ENCODE peak calls at places on chromosomes 16 and 17, in seven cellular contexts. One of them, this sample, is unnamed.

GRCh38 chr17:46818929-46819859 is 702 bp upstream of the WNT3 start:
- DNase-seq in esophagus muscularis mucosa: no peak
- DNase-seq in upper lobe of left lung: no peak
- DNase-seq in GM12878: no peak
- DNase-seq in spleen: no peak
- DNase-seq in breast epithelium: no peak
- DNase-seq in GM12892: no peak
- DNase-seq in this sample: peak

GRCh38 chr16:78659668-78660217 is 560.3 kb downstream of the WWOX start:
- DNase-seq in esophagus muscularis mucosa: no peak
- DNase-seq in upper lobe of left lung: no peak
- DNase-seq in GM12878: no peak
- DNase-seq in spleen: no peak
- DNase-seq in breast epithelium: no peak
- DNase-seq in GM12892: no peak
- DNase-seq in this sample: no peak

GRCh38 chr17:57929392-57929791 is 25.8 kb downstream of the CUEDC1 start:
- DNase-seq in esophagus muscularis mucosa: no peak
- DNase-seq in upper lobe of left lung: no peak
- DNase-seq in GM12878: no peak
- DNase-seq in spleen: no peak
- DNase-seq in breast epithelium: no peak
- DNase-seq in GM12892: no peak
- DNase-seq in this sample: no peak

GRCh38 chr16:12341423-12341822 is 364.9 kb downstream of the SNX29 start:
- DNase-seq in esophagus muscularis mucosa: no peak
- DNase-seq in upper lobe of left lung: no peak
- DNase-seq in GM12878: no peak
- DNase-seq in spleen: no peak
- DNase-seq in breast epithelium: no peak
- DNase-seq in GM12892: no peak
- DNase-seq in this sample: no peak

GRCh38 chr17:72340836-72341235 is 220.0 kb downstream of the SOX9 start:
- DNase-seq in esophagus muscularis mucosa: no peak
- DNase-seq in upper lobe of left lung: no peak
- DNase-seq in GM12878: no peak
- DNase-seq in spleen: no peak
- DNase-seq in breast epithelium: no peak
- DNase-seq in GM12892: no peak
- DNase-seq in this sample: no peak

GRCh38 chr16:53055603-53056527 is 1.1 kb downstream of the CHD9 start:
- DNase-seq in esophagus muscularis mucosa: no peak
- DNase-seq in upper lobe of left lung: peak
- DNase-seq in GM12878: no peak
- DNase-seq in spleen: no peak
- DNase-seq in breast epithelium: no peak
- DNase-seq in GM12892: no peak
- DNase-seq in this sample: no peak

GRCh38 chr16:58051821-58052603 is 26.5 kb downstream of the MMP15 start:
- DNase-seq in esophagus muscularis mucosa: no peak
- DNase-seq in upper lobe of left lung: no peak
- DNase-seq in GM12878: no peak
- DNase-seq in spleen: peak
- DNase-seq in breast epithelium: no peak
- DNase-seq in GM12892: no peak
- DNase-seq in this sample: no peak

GRCh38 chr16:10828851-10829331 is 10.3 kb upstream of the TVP23A start:
- DNase-seq in esophagus muscularis mucosa: peak
- DNase-seq in upper lobe of left lung: peak
- DNase-seq in GM12878: no peak
- DNase-seq in spleen: peak
- DNase-seq in breast epithelium: peak
- DNase-seq in GM12892: no peak
- DNase-seq in this sample: no peak

GRCh38 chr17:50044483-50044882 is 11.4 kb upstream of the ITGA3 start:
- DNase-seq in esophagus muscularis mucosa: no peak
- DNase-seq in upper lobe of left lung: no peak
- DNase-seq in GM12878: no peak
- DNase-seq in spleen: peak
- DNase-seq in breast epithelium: no peak
- DNase-seq in GM12892: no peak
- DNase-seq in this sample: no peak

GRCh38 chr16:50303041-50303604 is 36.8 kb downstream of the ADCY7 start:
- DNase-seq in esophagus muscularis mucosa: no peak
- DNase-seq in upper lobe of left lung: peak
- DNase-seq in GM12878: no peak
- DNase-seq in spleen: peak
- DNase-seq in breast epithelium: no peak
- DNase-seq in GM12892: no peak
- DNase-seq in this sample: no peak

GRCh38 chr16:53457670-53458069 is 23.4 kb downstream of the RBL2 start:
- DNase-seq in esophagus muscularis mucosa: no peak
- DNase-seq in upper lobe of left lung: peak
- DNase-seq in GM12878: peak
- DNase-seq in spleen: no peak
- DNase-seq in breast epithelium: no peak
- DNase-seq in GM12892: peak
- DNase-seq in this sample: peak

GRCh38 chr17:71111945-71112344 is 942.6 kb downstream of the KCNJ2 start:
- DNase-seq in esophagus muscularis mucosa: no peak
- DNase-seq in upper lobe of left lung: no peak
- DNase-seq in GM12878: no peak
- DNase-seq in spleen: no peak
- DNase-seq in breast epithelium: no peak
- DNase-seq in GM12892: no peak
- DNase-seq in this sample: no peak

GRCh38 chr16:86604436-86605220 is 26.3 kb downstream of the FOXL1 start:
- DNase-seq in esophagus muscularis mucosa: no peak
- DNase-seq in upper lobe of left lung: no peak
- DNase-seq in GM12878: no peak
- DNase-seq in spleen: no peak
- DNase-seq in breast epithelium: no peak
- DNase-seq in GM12892: no peak
- DNase-seq in this sample: peak

GRCh38 chr17:28712037-28712704 is 483 bp upstream of the PROCA1 start:
- DNase-seq in esophagus muscularis mucosa: no peak
- DNase-seq in upper lobe of left lung: peak
- DNase-seq in GM12878: no peak
- DNase-seq in spleen: peak
- DNase-seq in breast epithelium: no peak
- DNase-seq in GM12892: peak
- DNase-seq in this sample: peak

GRCh38 chr17:77862890-77863813 is 95.4 kb upstream of the TNRC6C start:
- DNase-seq in esophagus muscularis mucosa: no peak
- DNase-seq in upper lobe of left lung: no peak
- DNase-seq in GM12878: no peak
- DNase-seq in spleen: peak
- DNase-seq in breast epithelium: no peak
- DNase-seq in GM12892: no peak
- DNase-seq in this sample: no peak

GRCh38 chr16:647173-647902 is 1.8 kb upstream of the WDR90 start:
- DNase-seq in esophagus muscularis mucosa: no peak
- DNase-seq in upper lobe of left lung: no peak
- DNase-seq in GM12878: no peak
- DNase-seq in spleen: no peak
- DNase-seq in breast epithelium: no peak
- DNase-seq in GM12892: no peak
- DNase-seq in this sample: no peak

GRCh38 chr16:649646-650045 is 481 bp downstream of the WDR90 start:
- DNase-seq in esophagus muscularis mucosa: no peak
- DNase-seq in upper lobe of left lung: no peak
- DNase-seq in GM12878: no peak
- DNase-seq in spleen: peak
- DNase-seq in breast epithelium: no peak
- DNase-seq in GM12892: peak
- DNase-seq in this sample: peak

GRCh38 chr16:646679-647172 is 2.4 kb upstream of the WDR90 start:
- DNase-seq in esophagus muscularis mucosa: no peak
- DNase-seq in upper lobe of left lung: no peak
- DNase-seq in GM12878: no peak
- DNase-seq in spleen: no peak
- DNase-seq in breast epithelium: no peak
- DNase-seq in GM12892: no peak
- DNase-seq in this sample: no peak

GRCh38 chr16:648786-649589 is at the start of gene WDR90:
- DNase-seq in esophagus muscularis mucosa: peak
- DNase-seq in upper lobe of left lung: peak
- DNase-seq in GM12878: peak
- DNase-seq in spleen: peak
- DNase-seq in breast epithelium: peak
- DNase-seq in GM12892: peak
- DNase-seq in this sample: peak

DNA sequence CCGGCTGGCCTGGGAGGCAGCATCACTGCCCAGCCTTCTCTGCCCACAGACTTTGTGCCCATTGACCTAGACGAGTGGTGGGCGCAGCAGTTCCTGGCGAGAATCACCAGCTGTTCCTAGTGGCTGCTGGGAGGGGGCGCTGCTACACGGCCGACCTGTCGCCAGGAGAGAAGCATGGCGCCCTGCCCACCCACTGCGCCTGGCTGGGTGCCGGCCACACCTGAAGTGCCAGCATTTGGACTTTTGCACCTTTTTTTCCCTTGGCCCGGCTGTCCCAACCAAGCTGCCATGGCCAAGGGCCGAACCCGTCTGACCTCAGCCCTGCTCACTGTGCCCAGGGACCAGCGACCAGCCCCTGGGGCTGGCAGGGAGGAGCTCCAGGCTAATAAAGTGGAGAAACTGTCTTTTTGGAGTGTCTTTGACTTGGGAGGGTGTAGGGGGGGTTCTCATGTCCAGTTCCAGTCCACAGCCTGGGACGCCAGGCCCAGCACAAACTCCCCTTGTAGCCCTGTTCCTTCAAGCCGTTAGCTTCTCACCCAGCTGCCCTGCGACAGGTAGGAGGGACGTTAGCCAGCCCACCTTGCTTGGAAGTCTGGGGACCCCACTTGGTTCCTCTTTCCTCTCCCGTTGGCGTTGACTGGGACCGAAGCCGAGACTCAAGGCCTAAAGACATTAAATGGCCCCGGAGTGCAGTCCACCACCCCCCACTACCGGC is 937 bp upstream of the WDR90 start:
- DNase-seq in esophagus muscularis mucosa: no peak
- DNase-seq in upper lobe of left lung: peak
- DNase-seq in GM12878: no peak
- DNase-seq in spleen: no peak
- DNase-seq in breast epithelium: no peak
- DNase-seq in GM12892: peak
- DNase-seq in this sample: peak
- TF ChIP-seq POLR2A in esophagus muscularis mucosa: no peak
- TF ChIP-seq POLR2A in upper lobe of left lung: no peak
- TF ChIP-seq POLR2A in GM12878: no peak
- TF ChIP-seq POLR2A in spleen: no peak
- TF ChIP-seq POLR2A in breast epithelium: no peak
- TF ChIP-seq POLR2A in GM12892: peak
- TF ChIP-seq POLR2A in this sample: no peak

DNA sequence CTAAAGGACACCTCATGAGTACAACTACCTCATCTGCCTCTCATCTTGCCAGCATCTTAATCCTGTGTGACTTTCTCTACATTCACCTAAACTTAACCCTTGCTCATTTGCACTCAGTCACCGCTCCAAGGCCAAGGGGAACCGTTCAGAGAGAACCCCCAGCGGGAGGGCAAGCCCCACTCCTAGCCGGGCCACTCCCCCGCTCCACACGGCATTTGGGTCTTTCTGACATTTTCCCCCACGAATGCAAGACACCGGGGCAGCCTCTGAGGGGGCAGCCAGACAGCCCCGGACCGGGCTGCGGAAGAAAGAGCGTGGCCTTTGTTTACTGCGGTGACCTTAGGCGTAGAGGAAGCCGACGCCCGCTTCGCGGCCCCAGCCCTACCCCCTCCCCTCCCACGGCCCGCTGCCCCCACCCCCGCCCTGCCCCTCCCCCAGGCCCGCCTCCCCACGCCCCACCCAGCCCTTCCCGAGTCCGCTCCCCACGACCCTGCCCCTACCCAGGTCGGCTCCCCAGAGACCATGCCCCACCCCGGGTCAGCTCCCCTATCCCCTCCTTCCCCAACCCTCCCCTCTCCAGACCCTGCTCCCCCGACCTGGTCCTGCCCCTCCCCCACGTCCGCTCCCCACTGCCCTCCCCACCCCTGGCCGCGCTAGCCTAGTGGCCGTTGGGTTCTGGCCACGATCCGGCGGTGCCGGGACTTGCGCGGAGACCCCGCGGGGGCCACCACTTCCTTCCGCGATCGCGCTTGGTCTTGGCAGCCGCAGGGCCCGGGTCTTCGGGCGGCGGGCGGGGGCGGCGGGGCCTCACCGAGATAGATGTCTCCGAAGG is 789 bp downstream of the CSNK1D start:
- DNase-seq in esophagus muscularis mucosa: no peak
- DNase-seq in upper lobe of left lung: peak
- DNase-seq in GM12878: no peak
- DNase-seq in spleen: peak
- DNase-seq in breast epithelium: no peak
- DNase-seq in GM12892: peak
- DNase-seq in this sample: peak
- TF ChIP-seq POLR2AphosphoS5 in esophagus muscularis mucosa: peak
- TF ChIP-seq POLR2AphosphoS5 in upper lobe of left lung: no peak
- TF ChIP-seq POLR2AphosphoS5 in GM12878: no peak
- TF ChIP-seq POLR2AphosphoS5 in spleen: no peak
- TF ChIP-seq POLR2AphosphoS5 in breast epithelium: no peak
- TF ChIP-seq POLR2AphosphoS5 in GM12892: no peak
- TF ChIP-seq POLR2AphosphoS5 in this sample: no peak

GRCh38 chr17:4948997-4949320 is 629 bp upstream of the PFN1 start:
- DNase-seq in esophagus muscularis mucosa: peak
- DNase-seq in upper lobe of left lung: peak
- DNase-seq in GM12878: no peak
- DNase-seq in spleen: peak
- DNase-seq in breast epithelium: peak
- DNase-seq in GM12892: peak
- DNase-seq in this sample: peak
- TF ChIP-seq POLR2A in esophagus muscularis mucosa: peak
- TF ChIP-seq POLR2A in upper lobe of left lung: peak
- TF ChIP-seq POLR2A in GM12878: no peak
- TF ChIP-seq POLR2A in spleen: no peak
- TF ChIP-seq POLR2A in breast epithelium: no peak
- TF ChIP-seq POLR2A in GM12892: no peak
- TF ChIP-seq POLR2A in this sample: no peak

GRCh38 chr17:69596141-69596540 is 181.6 kb downstream of the MAP2K6 start:
- DNase-seq in esophagus muscularis mucosa: no peak
- DNase-seq in upper lobe of left lung: no peak
- DNase-seq in GM12878: no peak
- DNase-seq in spleen: no peak
- DNase-seq in breast epithelium: no peak
- DNase-seq in GM12892: no peak
- DNase-seq in this sample: no peak
- TF ChIP-seq POLR2AphosphoS5 in esophagus muscularis mucosa: no peak
- TF ChIP-seq POLR2AphosphoS5 in upper lobe of left lung: no peak
- TF ChIP-seq POLR2AphosphoS5 in GM12878: no peak
- TF ChIP-seq POLR2AphosphoS5 in spleen: no peak
- TF ChIP-seq POLR2AphosphoS5 in breast epithelium: no peak
- TF ChIP-seq POLR2AphosphoS5 in GM12892: no peak
- TF ChIP-seq POLR2AphosphoS5 in this sample: no peak

This sample was measured in GM12891.